ENCODE peak calls at places on chromosomes 13 and 19, in four cellular contexts. One of them, this sample, is unnamed.
A peak's percentile ranks its signal among the peaks of the same experiment; 100 is the strongest.

GRCh38 chr19:1070931-1071791 is 4.2 kb downstream of the ARHGAP45 start:
- DNase-seq in stomach: no peak
- DNase-seq in H1: no peak
- DNase-seq in A549: no peak
- DNase-seq in this sample: no peak

GRCh38 chr19:55579766-55580621 is 654 bp downstream of the ZNF579 start:
- DNase-seq in H1: no peak
- DNase-seq in stomach: no peak
- DNase-seq in A549: no peak
- DNase-seq in this sample: no peak

GRCh38 chr13:94195715-94196114 is 283.8 kb downstream of the DCT start:
- DNase-seq in A549: no peak
- DNase-seq in stomach: no peak
- DNase-seq in H1: no peak
- DNase-seq in this sample: no peak

GRCh38 chr19:16087940-16088339 is 11.6 kb downstream of the TPM4 start:
- DNase-seq in A549: no peak
- DNase-seq in stomach: no peak
- DNase-seq in H1: no peak
- DNase-seq in this sample: no peak

GRCh38 chr19:11018179-11018578 is 57.3 kb downstream of the SMARCA4 start:
- DNase-seq in H1: no peak
- DNase-seq in A549: no peak
- DNase-seq in stomach: no peak
- DNase-seq in this sample: no peak

GRCh38 chr13:99299545-99300341 is 7.5 kb downstream of the GPR183 start:
- DNase-seq in A549: no peak
- DNase-seq in H1: no peak
- DNase-seq in stomach: no peak
- DNase-seq in this sample: no peak

GRCh38 chr13:113291997-113292862 is 4.8 kb upstream of the LAMP1 start:
- DNase-seq in H1: no peak
- DNase-seq in stomach: no peak
- DNase-seq in A549: no peak
- DNase-seq in this sample: no peak

GRCh38 chr13:98300956-98301641 is 124.0 kb upstream of the RNF113B start:
- DNase-seq in stomach: peak; percentile 69
- DNase-seq in H1: no peak
- DNase-seq in A549: no peak
- DNase-seq in this sample: no peak

GRCh38 chr13:75347457-75347856 is 134.5 kb downstream of the TBC1D4 start:
- DNase-seq in stomach: no peak
- DNase-seq in H1: no peak
- DNase-seq in A549: no peak
- DNase-seq in this sample: no peak

GRCh38 chr13:19818223-19818842 is 35.6 kb upstream of the PSPC1 start:
- DNase-seq in stomach: peak; percentile 45
- DNase-seq in H1: peak; percentile 77
- DNase-seq in A549: peak; percentile 7
- DNase-seq in this sample: no peak

GRCh38 chr19:38709119-38709518 is 35.2 kb downstream of the CAPN12 start:
- DNase-seq in A549: no peak
- DNase-seq in H1: no peak
- DNase-seq in stomach: no peak
- DNase-seq in this sample: no peak

GRCh38 chr13:27450921-27451461 is 627 bp upstream of the MTIF3 start:
- DNase-seq in A549: no peak
- DNase-seq in stomach: peak; percentile 53
- DNase-seq in H1: no peak
- DNase-seq in this sample: peak; percentile 73

GRCh38 chr19:38852231-38853044 is 2.7 kb upstream of the HNRNPL start:
- DNase-seq in stomach: peak; percentile 56
- DNase-seq in H1: no peak
- DNase-seq in A549: peak; percentile 86
- DNase-seq in this sample: peak; percentile 85

GRCh38 chr13:79901336-79901735 is 420.4 kb downstream of the NDFIP2 start:
- DNase-seq in stomach: no peak
- DNase-seq in A549: no peak
- DNase-seq in H1: no peak
- DNase-seq in this sample: no peak

GRCh38 chr19:14248578-14249011 is 42.6 kb upstream of the ADGRL1 start:
- DNase-seq in H1: peak; percentile 84
- DNase-seq in A549: no peak
- DNase-seq in stomach: no peak
- DNase-seq in this sample: peak; percentile 74

GRCh38 chr13:40404407-40404806 is 262.0 kb downstream of the FOXO1 start:
- DNase-seq in A549: no peak
- DNase-seq in stomach: no peak
- DNase-seq in H1: no peak
- DNase-seq in this sample: peak; percentile 63

GRCh38 chr13:89695343-89696257 is 1651.9 kb upstream of the MIR17HG start:
- DNase-seq in A549: peak; percentile 0
- DNase-seq in H1: peak; percentile 25
- DNase-seq in stomach: peak; percentile 39
- DNase-seq in this sample: no peak

GRCh38 chr13:37539176-37539575 is 59.4 kb downstream of the POSTN start:
- DNase-seq in A549: no peak
- DNase-seq in H1: no peak
- DNase-seq in stomach: no peak
- DNase-seq in this sample: no peak

GRCh38 chr13:20431080-20431479 is 94.6 kb downstream of the CRYL1 start:
- DNase-seq in A549: no peak
- DNase-seq in H1: no peak
- DNase-seq in stomach: no peak
- DNase-seq in this sample: no peak

GRCh38 chr13:74641586-74641985 is 507.4 kb upstream of the KLF12 start:
- DNase-seq in stomach: no peak
- DNase-seq in A549: no peak
- DNase-seq in H1: no peak
- DNase-seq in this sample: no peak

GRCh38 chr19:48480151-48480475 is 10.9 kb downstream of the CYTH2 start:
- DNase-seq in A549: no peak
- DNase-seq in H1: no peak
- DNase-seq in stomach: peak; percentile 49
- DNase-seq in this sample: peak; percentile 89

GRCh38 chr19:14450168-14450874 is 17.2 kb downstream of the PKN1 start:
- DNase-seq in stomach: no peak
- DNase-seq in H1: peak; percentile 94
- DNase-seq in A549: peak; percentile 56
- DNase-seq in this sample: no peak

GRCh38 chr13:26726684-26727083 is 33.9 kb downstream of the GPR12 start:
- DNase-seq in H1: no peak
- DNase-seq in stomach: no peak
- DNase-seq in A549: no peak
- DNase-seq in this sample: no peak

GRCh38 chr19:6092329-6093286 is 17.7 kb downstream of the RFX2 start:
- DNase-seq in A549: peak; percentile 50
- DNase-seq in stomach: peak; percentile 80
- DNase-seq in H1: peak; percentile 34
- DNase-seq in this sample: peak; percentile 93

GRCh38 chr19:47497821-47498520 is 14.0 kb upstream of the KPTN start:
- DNase-seq in H1: no peak
- DNase-seq in A549: no peak
- DNase-seq in stomach: no peak
- DNase-seq in this sample: peak; percentile 62

GRCh38 chr13:24012648-24013047 is 115.3 kb upstream of the C1QTNF9B start:
- DNase-seq in stomach: no peak
- DNase-seq in A549: no peak
- DNase-seq in H1: no peak
- DNase-seq in this sample: no peak

GRCh38 chr13:40764587-40765403 is 6.2 kb downstream of the MRPS31 start:
- DNase-seq in H1: no peak
- DNase-seq in stomach: peak; percentile 49
- DNase-seq in A549: no peak
- DNase-seq in this sample: no peak

GRCh38 chr13:27481766-27482165 is 31.4 kb upstream of the MTIF3 start:
- DNase-seq in H1: peak; percentile 58
- DNase-seq in A549: peak; percentile 19
- DNase-seq in stomach: peak; percentile 54
- DNase-seq in this sample: no peak

GRCh38 chr13:20101467-20102316 is 59.2 kb downstream of the GJA3 start:
- DNase-seq in A549: no peak
- DNase-seq in H1: no peak
- DNase-seq in stomach: no peak
- DNase-seq in this sample: no peak

GRCh38 chr13:50529154-50529882 is 314.2 kb downstream of the DLEU7 start:
- DNase-seq in H1: no peak
- DNase-seq in stomach: peak; percentile 87
- DNase-seq in A549: no peak
- DNase-seq in this sample: peak; percentile 89

GRCh38 chr19:2633693-2634075 is 68.8 kb downstream of the GNG7 start:
- DNase-seq in A549: no peak
- DNase-seq in stomach: no peak
- DNase-seq in H1: no peak
- DNase-seq in this sample: no peak
- H3K27ac ChIP-seq in A549: no peak overlapping the region
- H3K27ac ChIP-seq in stomach: peak overlapping the region; percentile 82
- H3K27ac ChIP-seq in H1: no peak overlapping the region
- H3K27ac ChIP-seq in this sample: no peak overlapping the region

GRCh38 chr13:49110122-49110831 is 109.9 kb upstream of the MLNR start:
- DNase-seq in H1: no peak
- DNase-seq in stomach: peak; percentile 78
- DNase-seq in A549: peak; percentile 47
- DNase-seq in this sample: peak; percentile 91
- TF ChIP-seq EP300 in H1: peak; percentile 37
- TF ChIP-seq EP300 in stomach: no peak
- TF ChIP-seq EP300 in A549: no peak
- TF ChIP-seq EP300 in this sample: no peak

GRCh38 chr19:34365463-34366401 is 736 bp downstream of the GPI start:
- DNase-seq in H1: no peak
- DNase-seq in A549: no peak
- DNase-seq in stomach: peak; percentile 66
- DNase-seq in this sample: peak; percentile 73

GRCh38 chr19:34366670-34367423 is 1.9 kb downstream of the GPI start:
- DNase-seq in stomach: no peak
- DNase-seq in H1: no peak
- DNase-seq in A549: no peak
- DNase-seq in this sample: no peak

GRCh38 chr19:34370117-34370516 is 5.1 kb downstream of the GPI start:
- DNase-seq in stomach: no peak
- DNase-seq in A549: no peak
- DNase-seq in H1: no peak
- DNase-seq in this sample: no peak

GRCh38 chr19:34367424-34367957 is 2.5 kb downstream of the GPI start:
- DNase-seq in A549: no peak
- DNase-seq in H1: no peak
- DNase-seq in stomach: no peak
- DNase-seq in this sample: no peak

DNA sequence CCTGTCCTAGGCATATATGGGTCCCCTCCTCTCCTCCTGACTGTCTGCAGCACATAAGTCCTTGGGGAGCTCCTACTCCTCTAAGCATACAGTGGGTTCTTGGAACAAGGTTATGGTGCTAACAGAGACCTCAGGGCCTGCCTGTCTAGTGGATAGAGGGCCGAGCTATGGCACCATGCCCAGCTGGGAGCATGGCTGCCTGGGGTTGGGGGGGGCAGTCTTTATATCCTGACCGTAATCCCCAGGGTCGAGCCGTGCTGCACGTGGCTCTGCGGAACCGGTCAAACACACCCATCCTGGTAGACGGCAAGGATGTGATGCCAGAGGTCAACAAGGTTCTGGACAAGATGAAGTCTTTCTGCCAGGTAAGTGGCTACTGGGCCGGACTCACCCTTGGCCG is 3.3 kb downstream of the GPI start:
- DNase-seq in A549: no peak
- DNase-seq in H1: no peak
- DNase-seq in stomach: no peak
- DNase-seq in this sample: no peak
- H3K27ac ChIP-seq in A549: no peak overlapping the region
- H3K27ac ChIP-seq in H1: no peak overlapping the region
- H3K27ac ChIP-seq in stomach: no peak overlapping the region
- H3K27ac ChIP-seq in this sample: no peak overlapping the region

GRCh38 chr13:100301418-100301817 is 212.5 kb downstream of the PCCA start:
- DNase-seq in H1: no peak
- DNase-seq in A549: no peak
- DNase-seq in stomach: no peak
- DNase-seq in this sample: no peak
- TF ChIP-seq EP300 in H1: no peak
- TF ChIP-seq EP300 in A549: no peak
- TF ChIP-seq EP300 in stomach: no peak
- TF ChIP-seq EP300 in this sample: no peak

GRCh38 chr13:46605089-46605488 is 52.1 kb downstream of the LRCH1 start:
- DNase-seq in stomach: peak; percentile 77
- DNase-seq in A549: no peak
- DNase-seq in H1: no peak
- DNase-seq in this sample: no peak
- H3K27ac ChIP-seq in stomach: peak overlapping the region; percentile 68
- H3K27ac ChIP-seq in A549: peak overlapping the region; percentile 83
- H3K27ac ChIP-seq in H1: no peak overlapping the region
- H3K27ac ChIP-seq in this sample: peak overlapping the region; percentile 65

This sample was measured in sigmoid colon.